ENCODE peak calls at places on chromosome 9, in four cellular contexts. V is ovary, I is heart left ventricle, W is IMR-90. U is an unnamed sample.

GRCh38 chr9:95317119-95317892 is at the start of gene FANCC:
- DNase-seq in V (peak; percentile 97), I (peak; percentile 95), W (peak; percentile 86), U (peak; percentile 89)

GRCh38 chr9:34684145-34684544 is 6.9 kb downstream of the CCL19 start:
- DNase-seq in V (no peak), I (no peak), W (no peak), U (no peak)

GRCh38 chr9:94802795-94803194 is 76.3 kb downstream of the AOPEP start:
- DNase-seq in V (no peak), I (no peak), W (peak; percentile 76), U (no peak)

GRCh38 chr9:112032009-112032408 is 135.4 kb downstream of the UGCG start:
- DNase-seq in V (no peak), I (no peak), W (no peak), U (no peak)

GRCh38 chr9:99055384-99055783 is 49.5 kb upstream of the TGFBR1 start:
- DNase-seq in V (no peak), I (no peak), W (no peak), U (peak; percentile 58)

GRCh38 chr9:121222524-121223171 is 21.0 kb upstream of the RAB14 start:
- DNase-seq in V (no peak), I (no peak), W (peak; percentile 61), U (no peak)

GRCh38 chr9:88259041-88259440 is 120.8 kb upstream of the SPATA31C2 start:
- DNase-seq in V (no peak), I (no peak), W (no peak), U (no peak)

GRCh38 chr9:122695696-122696095 is 20.8 kb downstream of the OR1L3 start:
- DNase-seq in V (no peak), I (no peak), W (peak; percentile 3), U (no peak)

GRCh38 chr9:91771027-91771426 is 179.0 kb downstream of the ROR2 start:
- DNase-seq in V (peak; percentile 80), I (peak; percentile 30), W (peak; percentile 96), U (no peak)

GRCh38 chr9:131899248-131899882 is 159.5 kb upstream of the RAPGEF1 start:
- DNase-seq in V (no peak), I (no peak), W (no peak), U (no peak)

GRCh38 chr9:128528445-128529160 is 23.8 kb upstream of the SPTAN1 start:
- DNase-seq in V (no peak), I (no peak), W (peak; percentile 20), U (no peak)

GRCh38 chr9:21994526-21994995 is at the start of gene CDKN2B-AS1:
- DNase-seq in V (peak; percentile 56), I (peak; percentile 51), W (peak; percentile 76), U (peak; percentile 65)

GRCh38 chr9:94929373-94929764 is 202.9 kb downstream of the AOPEP start:
- DNase-seq in V (no peak), I (peak; percentile 83), W (no peak), U (no peak)

GRCh38 chr9:136079211-136079915 is 15.7 kb downstream of the NACC2 start:
- DNase-seq in V (no peak), I (no peak), W (no peak), U (peak; percentile 64)
- H3K27ac ChIP-seq in V (no peak overlapping the region), I (peak overlapping the region; percentile 12), W (no peak overlapping the region), U (peak overlapping the region; percentile 2)

GRCh38 chr9:130884111-130884531 is 12.5 kb downstream of the QRFP start:
- DNase-seq in V (peak; percentile 70), I (no peak), W (no peak), U (no peak)
- TF ChIP-seq POLR2A in V (no peak), I (no peak), W (no peak), U (no peak)

DNA sequence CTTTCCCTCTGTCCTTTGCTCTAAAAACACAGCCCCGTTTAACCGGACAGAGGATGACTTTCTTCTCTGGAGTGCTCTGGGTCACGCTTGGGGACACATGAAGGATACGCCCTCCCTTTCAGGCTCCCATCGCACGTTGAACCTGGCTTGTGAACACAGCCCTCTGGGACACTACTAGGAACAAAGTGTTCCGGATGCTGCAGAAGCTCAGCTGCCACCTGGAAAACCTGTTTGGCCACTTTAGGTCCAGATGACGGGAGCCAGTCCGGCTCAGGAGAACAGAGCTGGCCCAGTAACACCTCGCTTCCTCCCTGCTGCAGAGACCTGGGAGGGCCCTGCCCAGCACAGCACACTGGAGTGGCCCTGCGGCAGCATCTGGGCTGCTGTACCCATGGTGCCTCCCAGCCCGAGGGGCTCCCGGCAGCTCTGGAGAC is 60.1 kb downstream of the GADD45G start:
- DNase-seq in V (no peak), I (no peak), W (no peak), U (no peak)
- H3K4me1 ChIP-seq in V (peaks cover 9% of the 10 kb centered on the region), I (peaks cover 13% of the 10 kb centered on the region), W (no peaks in the 10 kb centered on the region), U (peaks cover 23% of the 10 kb centered on the region)

GRCh38 chr9:71630371-71630770 is 137.9 kb downstream of the CEMIP2 start:
- DNase-seq in V (no peak), I (no peak), W (no peak), U (no peak)
- H3K27ac ChIP-seq in V (no peak overlapping the region), I (peak overlapping the region; percentile 72), W (no peak overlapping the region), U (no peak overlapping the region)

DNA sequence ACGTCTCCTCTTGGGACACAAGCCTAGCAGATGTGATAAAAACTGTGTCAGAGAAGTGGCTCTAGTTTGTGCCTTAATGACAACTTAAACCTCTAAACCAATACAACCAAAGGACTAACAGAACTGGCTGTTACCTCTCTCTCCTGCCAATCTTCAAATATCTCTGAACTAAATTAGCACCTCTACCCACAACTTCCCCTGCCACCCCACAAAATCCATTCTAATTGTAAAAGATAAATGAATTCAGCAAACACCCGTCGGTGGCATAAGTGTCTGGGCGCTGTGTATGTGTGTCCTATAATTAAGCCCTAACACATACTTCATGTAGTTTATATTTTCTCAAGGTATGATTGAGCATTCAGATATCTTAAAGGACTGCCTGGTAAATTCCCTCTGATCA is 154.0 kb downstream of the DENND1A start:
- DNase-seq in V (no peak), I (no peak), W (no peak), U (no peak)
- TF ChIP-seq POLR2A in V (no peak), I (no peak), W (no peak), U (no peak)

DNA sequence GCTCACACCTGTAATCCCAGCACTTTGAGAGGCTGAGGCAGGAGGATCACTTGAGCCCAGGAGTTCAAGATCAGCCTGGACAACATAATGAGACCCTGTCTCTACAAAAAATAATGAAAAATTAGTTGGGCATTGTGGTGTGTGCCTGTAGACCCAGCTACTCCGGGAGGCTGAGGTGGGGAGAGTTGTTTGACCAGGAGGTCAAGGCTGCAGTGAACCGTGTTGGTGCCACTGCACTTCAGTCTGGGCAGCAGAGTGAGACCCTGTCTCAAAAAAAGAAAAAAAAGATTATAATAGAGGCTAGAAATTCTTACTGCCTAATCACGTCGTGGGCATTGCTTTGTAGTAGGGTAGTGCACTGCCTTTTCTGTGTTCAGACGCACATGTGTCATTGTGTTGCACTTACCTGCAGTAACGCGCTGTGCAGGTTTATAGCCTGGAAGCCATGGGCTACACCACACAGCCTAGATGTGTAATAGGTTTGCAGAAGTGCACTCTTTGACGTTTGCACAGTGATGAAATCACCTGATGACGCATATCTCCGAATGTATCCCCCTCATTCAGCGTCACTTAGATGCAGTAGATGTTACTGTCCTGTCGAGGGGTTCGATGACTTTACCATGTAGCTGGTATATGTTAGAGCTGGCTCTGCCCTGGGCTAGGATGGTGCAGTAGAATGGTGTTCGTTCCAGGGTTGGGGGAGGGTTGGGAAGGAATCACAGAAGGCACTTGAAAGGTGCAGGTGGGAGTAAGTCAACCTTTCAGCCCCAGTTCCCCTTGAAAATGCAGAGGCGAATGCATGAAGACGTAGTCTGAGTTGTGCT is 13.0 kb downstream of the EHMT1 start:
- DNase-seq in V (peak; percentile 10), I (no peak), W (no peak), U (no peak)
- H3K4me1 ChIP-seq in V (peaks cover 26% of the 10 kb centered on the region), I (peaks cover 11% of the 10 kb centered on the region), W (peaks cover 8% of the 10 kb centered on the region), U (peaks cover 36% of the 10 kb centered on the region)

GRCh38 chr9:116278326-116278725 is 124.7 kb downstream of the PAPPA start:
- DNase-seq in V (no peak), I (no peak), W (no peak), U (no peak)
- H3K27ac ChIP-seq in V (no peak overlapping the region), I (no peak overlapping the region), W (no peak overlapping the region), U (no peak overlapping the region)

U was measured in adrenal gland.